ENCODE peak calls at places on chromosomes 12 and 14, in ten cellular contexts. T is activated CD8-positive, alpha-beta T cell treated with anti-CD3 and anti-CD28 coated beads for 36 hours; Y is type B pancreatic cell; S is WERI-Rb-1; U is neural crest cell; L is pancreas; C is tibial artery; D is body of pancreas; O is fibroblast of pulmonary artery; E is AG10803. A is an unnamed sample.

GRCh38 chr12:25377475-25378179 is 126.9 kb upstream of the KRAS start:
- DNase-seq in T (peak), Y (no peak), S (no peak), U (no peak), L (no peak), C (no peak), D (no peak), O (peak), E (peak), A (no peak)

GRCh38 chr12:70733385-70733784 is 96.2 kb upstream of the PTPRB start:
- DNase-seq in T (peak), Y (no peak), S (peak), U (peak), L (no peak), C (no peak), D (no peak), O (peak), E (peak), A (peak)

GRCh38 chr14:26415618-26416123 is 182.2 kb downstream of the NOVA1 start:
- DNase-seq in T (no peak), Y (no peak), S (no peak), U (no peak), L (peak), C (peak), D (peak), O (no peak), E (no peak), A (no peak)

GRCh38 chr12:130073721-130074120 is 88.5 kb upstream of the FZD10 start:
- DNase-seq in T (no peak), Y (no peak), S (no peak), U (no peak), L (no peak), C (no peak), D (no peak), O (no peak), E (no peak), A (no peak)

GRCh38 chr14:104860414-104860813 is 4.7 kb upstream of the CEP170B start:
- DNase-seq in T (no peak), Y (no peak), S (no peak), U (no peak), L (no peak), C (no peak), D (no peak), O (no peak), E (no peak), A (no peak)

GRCh38 chr12:91074851-91075250 is 17.0 kb upstream of the KERA start:
- DNase-seq in T (no peak), Y (no peak), S (no peak), U (no peak), L (no peak), C (no peak), D (no peak), O (no peak), E (no peak), A (no peak)

GRCh38 chr14:24941719-24942118 is 108.2 kb downstream of the STXBP6 start:
- DNase-seq in T (no peak), Y (no peak), S (no peak), U (no peak), L (peak), C (no peak), D (peak), O (no peak), E (no peak), A (no peak)

GRCh38 chr12:607541-608001 is 55.7 kb downstream of the NINJ2 start:
- DNase-seq in T (peak), Y (no peak), S (no peak), U (no peak), L (no peak), C (peak), D (peak), O (peak), E (no peak), A (no peak)

GRCh38 chr14:25833341-25834121 is 764.3 kb downstream of the NOVA1 start:
- DNase-seq in T (peak), Y (no peak), S (peak), U (peak), L (no peak), C (no peak), D (peak), O (peak), E (no peak), A (no peak)

GRCh38 chr12:92600052-92600451 is 102.7 kb upstream of the PLEKHG7 start:
- DNase-seq in T (no peak), Y (no peak), S (no peak), U (no peak), L (no peak), C (no peak), D (no peak), O (no peak), E (no peak), A (no peak)

GRCh38 chr12:127539499-127539898 is 727.5 kb upstream of the TMEM132C start:
- DNase-seq in T (no peak), Y (no peak), S (peak), U (no peak), L (no peak), C (no peak), D (no peak), O (no peak), E (no peak), A (no peak)

GRCh38 chr12:49537231-49537708 is 1.6 kb upstream of the KCNH3 start:
- DNase-seq in T (no peak), Y (no peak), S (peak), U (no peak), L (no peak), C (no peak), D (no peak), O (no peak), E (no peak), A (no peak)

GRCh38 chr12:68334136-68334535 is 2.0 kb upstream of the MDM1 start:
- DNase-seq in T (peak), Y (no peak), S (peak), U (no peak), L (no peak), C (no peak), D (no peak), O (no peak), E (no peak), A (no peak)

GRCh38 chr12:3148366-3149000 is 71.3 kb downstream of the TSPAN9 start:
- DNase-seq in T (no peak), Y (no peak), S (no peak), U (no peak), L (no peak), C (no peak), D (no peak), O (peak), E (no peak), A (no peak)

GRCh38 chr14:40983604-40984003 is 623.1 kb upstream of the LRFN5 start:
- DNase-seq in T (no peak), Y (no peak), S (no peak), U (no peak), L (no peak), C (no peak), D (no peak), O (peak), E (no peak), A (no peak)

GRCh38 chr14:22850944-22851790 is 14.8 kb downstream of the MMP14 start:
- DNase-seq in T (peak), Y (no peak), S (no peak), U (no peak), L (peak), C (peak), D (peak), O (peak), E (peak), A (no peak)

GRCh38 chr12:75116611-75117010 is 93.0 kb downstream of the KCNC2 start:
- DNase-seq in T (no peak), Y (no peak), S (peak), U (no peak), L (no peak), C (no peak), D (no peak), O (no peak), E (no peak), A (no peak)

GRCh38 chr14:103313704-103314103 is 20.3 kb upstream of the EIF5 start:
- DNase-seq in T (no peak), Y (no peak), S (no peak), U (no peak), L (no peak), C (no peak), D (no peak), O (peak), E (no peak), A (no peak)

GRCh38 chr14:99138999-99139865 is 132.8 kb downstream of the BCL11B start:
- DNase-seq in T (no peak), Y (no peak), S (no peak), U (no peak), L (no peak), C (peak), D (no peak), O (no peak), E (no peak), A (no peak)

GRCh38 chr12:122403831-122404230 is 18.6 kb downstream of the CLIP1 start:
- DNase-seq in T (no peak), Y (no peak), S (no peak), U (no peak), L (no peak), C (no peak), D (no peak), O (no peak), E (no peak), A (no peak)

GRCh38 chr14:24403294-24404013 is 4.7 kb downstream of the NYNRIN start:
- DNase-seq in T (no peak), Y (no peak), S (no peak), U (no peak), L (no peak), C (no peak), D (no peak), O (peak), E (peak), A (no peak)

GRCh38 chr14:36771256-36771655 is 109.6 kb downstream of the PAX9 start:
- DNase-seq in T (no peak), Y (no peak), S (no peak), U (no peak), L (no peak), C (no peak), D (no peak), O (no peak), E (no peak), A (no peak)

GRCh38 chr14:42192659-42193425 is 586.2 kb downstream of the LRFN5 start:
- DNase-seq in T (no peak), Y (no peak), S (no peak), U (no peak), L (no peak), C (no peak), D (no peak), O (peak), E (peak), A (no peak)

GRCh38 chr12:31519525-31519924 is 71.4 kb downstream of the DENND5B start:
- DNase-seq in T (no peak), Y (no peak), S (no peak), U (no peak), L (no peak), C (no peak), D (no peak), O (no peak), E (peak), A (no peak)

GRCh38 chr14:22882529-22883190 is 362 bp upstream of the REM2 start:
- DNase-seq in T (peak), Y (no peak), S (peak), U (peak), L (peak), C (no peak), D (peak), O (peak), E (peak), A (no peak)

GRCh38 chr12:51323966-51324895 is at the start of gene BIN2:
- DNase-seq in T (peak), Y (no peak), S (no peak), U (no peak), L (no peak), C (peak), D (peak), O (no peak), E (no peak), A (peak)

GRCh38 chr14:27528328-27528727 is 930.5 kb upstream of the NOVA1 start:
- DNase-seq in T (no peak), Y (no peak), S (no peak), U (no peak), L (no peak), C (no peak), D (no peak), O (peak), E (peak), A (no peak)

GRCh38 chr12:47811581-47812484 is 7.9 kb downstream of the HDAC7 start:
- DNase-seq in T (no peak), Y (no peak), S (no peak), U (no peak), L (no peak), C (peak), D (no peak), O (peak), E (peak), A (no peak)

GRCh38 chr12:55723516-55724225 is 3.5 kb downstream of the RDH5 start:
- DNase-seq in T (no peak), Y (no peak), S (no peak), U (no peak), L (no peak), C (no peak), D (no peak), O (no peak), E (no peak), A (no peak)

DNA sequence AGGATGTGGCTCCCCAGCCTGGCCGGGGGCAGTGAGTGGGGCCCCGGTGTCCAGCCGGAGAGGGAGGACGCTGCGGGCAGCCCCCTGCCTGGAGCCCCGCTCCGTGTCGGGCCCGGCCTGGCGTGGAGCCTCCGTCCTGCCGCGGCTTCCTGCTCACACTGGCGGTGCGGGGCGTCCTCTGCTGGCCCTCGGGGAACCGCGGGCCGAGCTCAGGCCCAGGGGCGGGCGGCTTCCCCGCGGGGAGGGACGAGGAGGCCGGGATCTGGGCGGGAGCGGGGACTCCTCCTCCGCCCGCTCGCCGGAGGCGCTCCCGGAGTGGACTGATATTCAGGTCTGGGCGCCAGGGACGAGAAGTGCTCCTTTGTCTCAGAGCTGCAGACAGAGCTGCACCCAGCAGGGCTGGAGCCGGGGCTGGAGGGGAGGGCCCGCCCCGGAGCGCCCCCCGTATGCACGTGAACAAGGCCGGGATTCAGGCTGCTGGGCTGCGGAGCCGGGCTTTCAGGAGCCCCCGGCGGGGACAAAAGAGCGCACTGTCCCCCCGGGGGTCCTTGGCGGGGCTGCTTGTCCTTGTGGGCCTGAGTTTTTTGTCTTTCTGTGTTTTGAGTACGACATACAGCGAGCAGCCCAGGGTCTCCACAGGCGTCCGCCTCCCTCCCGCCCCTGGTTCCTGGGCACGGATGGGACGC is 2.3 kb downstream of the MMP17 start:
- DNase-seq in T (peak), Y (no peak), S (peak), U (peak), L (peak), C (peak), D (peak), O (peak), E (peak), A (peak)
- TF ChIP-seq CTCF in T (peak), Y (peak), S (peak), U (peak), L (peak), C (peak), D (peak), O (peak), E (peak), A (peak)

GRCh38 chr14:35229495-35230089 is 62.6 kb upstream of the PSMA6 start:
- DNase-seq in T (no peak), Y (no peak), S (no peak), U (no peak), L (no peak), C (no peak), D (no peak), O (peak), E (no peak), A (peak)
- TF ChIP-seq CTCF in T (peak), Y (peak), S (no peak), U (peak), L (no peak), C (no peak), D (no peak), O (peak), E (peak), A (peak)

GRCh38 chr12:124435806-124436345 is 131.5 kb downstream of the NCOR2 start:
- DNase-seq in T (no peak), Y (no peak), S (no peak), U (no peak), L (no peak), C (no peak), D (no peak), O (no peak), E (no peak), A (no peak)

GRCh38 chr12:124436366-124436765 is 131.0 kb downstream of the NCOR2 start:
- DNase-seq in T (no peak), Y (no peak), S (no peak), U (no peak), L (no peak), C (no peak), D (no peak), O (no peak), E (no peak), A (no peak)

GRCh38 chr12:124434364-124434763 is 133.0 kb downstream of the NCOR2 start:
- DNase-seq in T (no peak), Y (no peak), S (no peak), U (no peak), L (no peak), C (no peak), D (no peak), O (no peak), E (no peak), A (no peak)

GRCh38 chr12:124433906-124434305 is 133.5 kb downstream of the NCOR2 start:
- DNase-seq in T (no peak), Y (no peak), S (no peak), U (no peak), L (no peak), C (no peak), D (no peak), O (no peak), E (no peak), A (no peak)

DNA sequence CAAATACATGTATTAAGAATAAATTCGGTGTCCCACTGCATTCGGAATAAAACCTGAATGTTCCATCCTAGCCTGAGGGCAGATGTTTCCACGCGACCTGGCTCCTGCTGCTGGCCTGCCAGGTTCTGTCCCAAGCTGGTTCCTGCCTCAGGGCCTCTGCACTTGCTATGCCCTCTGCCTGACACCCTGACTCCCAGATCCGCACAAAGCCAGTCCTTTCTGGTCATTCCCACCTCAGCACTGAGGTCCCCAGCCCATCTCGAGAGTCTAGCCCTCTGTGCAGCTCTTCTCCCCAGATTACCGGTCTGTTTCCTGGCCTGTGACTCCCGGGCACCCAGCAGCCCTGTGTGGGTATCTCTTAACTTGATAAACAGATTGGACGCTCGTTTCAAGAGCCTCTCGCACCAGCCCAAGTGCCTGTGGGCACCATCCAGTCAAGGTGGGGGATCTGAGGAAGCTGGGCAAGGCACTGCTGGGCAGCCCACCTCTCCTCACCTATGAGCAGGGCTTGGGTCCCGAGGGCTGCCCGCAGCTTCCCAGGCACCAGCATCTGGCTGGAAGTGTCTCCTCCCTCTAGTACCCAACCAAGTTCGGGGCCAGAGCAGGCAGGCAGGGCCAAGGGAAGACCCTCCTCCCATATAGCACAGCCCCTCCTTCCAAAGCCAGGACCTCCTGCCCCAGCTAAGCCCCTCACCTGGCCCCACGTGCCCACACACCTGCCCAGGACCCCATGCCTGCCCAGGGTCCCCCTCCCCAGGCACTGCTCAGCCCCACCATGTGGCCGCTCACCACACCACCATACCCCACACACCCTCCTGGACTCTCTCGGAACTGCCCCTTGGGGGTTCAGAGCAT is 132.2 kb downstream of the NCOR2 start:
- DNase-seq in T (no peak), Y (no peak), S (no peak), U (no peak), L (no peak), C (no peak), D (no peak), O (no peak), E (no peak), A (no peak)
- TF ChIP-seq CTCF in T (no peak), Y (no peak), S (no peak), U (no peak), L (no peak), C (no peak), D (no peak), O (no peak), E (no peak), A (no peak)

GRCh38 chr14:70821581-70821915 is 12.2 kb upstream of the MAP3K9 start:
- DNase-seq in T (no peak), Y (no peak), S (no peak), U (no peak), L (no peak), C (no peak), D (no peak), O (no peak), E (no peak), A (no peak)

GRCh38 chr14:70814466-70814865 is 5.2 kb upstream of the MAP3K9 start:
- DNase-seq in T (peak), Y (peak), S (no peak), U (no peak), L (no peak), C (no peak), D (no peak), O (no peak), E (no peak), A (no peak)

GRCh38 chr14:70811578-70811977 is 2.3 kb upstream of the MAP3K9 start:
- DNase-seq in T (no peak), Y (no peak), S (no peak), U (no peak), L (no peak), C (no peak), D (no peak), O (no peak), E (no peak), A (no peak)

GRCh38 chr14:70812124-70812818 is 3.0 kb upstream of the MAP3K9 start:
- DNase-seq in T (no peak), Y (no peak), S (no peak), U (no peak), L (no peak), C (no peak), D (no peak), O (no peak), E (no peak), A (no peak)

GRCh38 chr14:70816525-70816924 is 7.2 kb upstream of the MAP3K9 start:
- DNase-seq in T (no peak), Y (no peak), S (peak), U (no peak), L (no peak), C (no peak), D (no peak), O (no peak), E (no peak), A (no peak)
- TF ChIP-seq CTCF in T (no peak), Y (no peak), S (no peak), U (no peak), L (no peak), C (no peak), D (no peak), O (no peak), E (no peak), A (no peak)